ENCODE peak calls at places on chromosomes 5 and 9, in ten cellular contexts. M, T, H, Z, O, V, K, A, C and N are unnamed samples.

GRCh38 chr5:109080896-109081295 is 328.9 kb downstream of the PJA2 start:
- DNase-seq in T (no peak), O (no peak), K (no peak), C (no peak), H (no peak), Z (no peak), V (no peak), A (no peak), M (no peak), N (peak)

GRCh38 chr5:116454417-116454927 is 120.2 kb downstream of the SEMA6A start:
- DNase-seq in A (no peak), H (no peak), O (peak), Z (no peak), C (no peak), T (peak), M (no peak), V (no peak), K (peak), N (no peak)

GRCh38 chr5:158017433-158017832 is 158.5 kb upstream of the CLINT1 start:
- DNase-seq in Z (no peak), T (no peak), A (no peak), K (no peak), M (no peak), H (no peak), O (no peak), C (no peak), V (no peak), N (no peak)

GRCh38 chr9:4384750-4385149 is 84.9 kb upstream of the GLIS3 start:
- DNase-seq in V (no peak), H (no peak), C (no peak), Z (no peak), T (no peak), K (no peak), O (no peak), M (no peak), A (no peak), N (no peak)

GRCh38 chr5:178602752-178603151 is 12.6 kb upstream of the COL23A1 start:
- DNase-seq in H (no peak), C (no peak), M (no peak), A (no peak), T (no peak), Z (no peak), V (no peak), K (no peak), O (peak), N (no peak)

GRCh38 chr5:139845846-139846681 is 50.5 kb downstream of the PSD2 start:
- DNase-seq in O (no peak), A (no peak), T (no peak), M (no peak), C (no peak), V (no peak), K (no peak), H (peak), Z (no peak), N (no peak)

GRCh38 chr5:120759586-120759985 is 295.5 kb downstream of the PRR16 start:
- DNase-seq in H (no peak), O (no peak), T (no peak), C (no peak), M (no peak), K (no peak), A (no peak), Z (no peak), V (no peak), N (no peak)

GRCh38 chr5:176883700-176884570 is 15.2 kb downstream of the HK3 start:
- DNase-seq in O (no peak), T (no peak), V (no peak), A (no peak), M (no peak), K (peak), C (no peak), Z (no peak), H (no peak), N (no peak)

GRCh38 chr9:120830151-120830550 is 12.6 kb downstream of the PSMD5 start:
- DNase-seq in T (no peak), O (peak), H (no peak), V (no peak), C (no peak), Z (no peak), M (no peak), K (no peak), A (no peak), N (no peak)

GRCh38 chr5:172868924-172869565 is 35.0 kb downstream of the ERGIC1 start:
- DNase-seq in V (peak), Z (peak), H (peak), A (no peak), C (peak), O (peak), M (no peak), T (peak), K (peak), N (no peak)

GRCh38 chr9:121559183-121559582 is 59.5 kb upstream of the GGTA1 start:
- DNase-seq in C (no peak), Z (no peak), O (peak), M (no peak), V (no peak), K (no peak), A (no peak), H (no peak), T (no peak), N (no peak)

GRCh38 chr9:3931996-3932906 is 367.6 kb downstream of the GLIS3 start:
- DNase-seq in K (no peak), C (no peak), O (peak), Z (no peak), T (peak), V (no peak), A (no peak), M (no peak), H (no peak), N (no peak)

GRCh38 chr5:58466939-58467338 is 7.1 kb upstream of the PLK2 start:
- DNase-seq in H (no peak), A (no peak), T (peak), C (no peak), O (peak), Z (no peak), M (no peak), K (peak), V (peak), N (peak)

GRCh38 chr5:141713616-141714309 is 31.7 kb upstream of the ARAP3 start:
- DNase-seq in O (peak), V (peak), M (no peak), A (no peak), C (no peak), T (peak), Z (no peak), H (no peak), K (no peak), N (peak)

GRCh38 chr5:98454904-98455303 is 318.6 kb upstream of the RGMB start:
- DNase-seq in H (no peak), C (no peak), O (peak), M (no peak), K (no peak), Z (no peak), A (no peak), T (peak), V (no peak), N (no peak)

GRCh38 chr9:16337322-16338029 is 533.0 kb downstream of the BNC2 start:
- DNase-seq in M (no peak), A (no peak), V (peak), K (no peak), T (peak), H (no peak), O (peak), C (no peak), Z (no peak), N (no peak)

GRCh38 chr9:76153902-76154629 is 240.2 kb downstream of the RFK start:
- DNase-seq in O (no peak), Z (no peak), A (peak), K (no peak), C (no peak), T (no peak), V (no peak), H (no peak), M (no peak), N (no peak)

GRCh38 chr5:95114902-95115301 is 170.0 kb downstream of the MCTP1 start:
- DNase-seq in K (no peak), H (no peak), T (no peak), A (no peak), O (no peak), V (no peak), Z (no peak), C (no peak), M (no peak), N (no peak)

GRCh38 chr5:171444582-171444981 is 25.1 kb downstream of the FGF18 start:
- DNase-seq in T (peak), H (no peak), Z (no peak), O (peak), A (no peak), K (no peak), C (no peak), M (no peak), V (no peak), N (no peak)

GRCh38 chr9:89330513-89330912 is 12.2 kb downstream of the SECISBP2 start:
- DNase-seq in Z (no peak), V (no peak), A (no peak), T (no peak), C (no peak), H (no peak), O (no peak), M (no peak), K (peak), N (no peak)

GRCh38 chr9:121274851-121275250 is 6.9 kb downstream of the GSN start:
- DNase-seq in Z (no peak), C (no peak), M (no peak), T (no peak), A (no peak), O (no peak), H (no peak), K (no peak), V (no peak), N (no peak)

GRCh38 chr5:154480847-154481246 is 2.8 kb upstream of the HAND1 start:
- DNase-seq in Z (no peak), C (no peak), K (no peak), V (no peak), M (no peak), H (no peak), T (no peak), O (no peak), A (no peak), N (no peak)